ENCODE peak calls at places on chromosomes 4 and X, in four cellular contexts. Y is GM12878, Z is K562, S is HepG2. C is an unnamed sample.

GRCh38 chr4:94540476-94540875 is 88.7 kb downstream of the PDLIM5 start:
- DNase-seq in Y (no peak), Z (no peak), S (no peak), C (no peak)

GRCh38 chr4:123618606-123619005 is 222.0 kb downstream of the SPRY1 start:
- DNase-seq in S (no peak), Z (no peak), Y (no peak), C (no peak)

GRCh38 chrX:96770315-96770714 is 85.7 kb downstream of the DIAPH2 start:
- DNase-seq in S (peak; percentile 0), Y (no peak), Z (peak; percentile 2), C (no peak)

GRCh38 chr4:17667253-17667652 is 52.8 kb downstream of the MED28 start:
- DNase-seq in Z (no peak), Y (no peak), S (no peak), C (no peak)

GRCh38 chrX:13398839-13399238 is 79.0 kb upstream of the ATXN3L start:
- DNase-seq in Y (no peak), Z (no peak), S (no peak), C (no peak)

GRCh38 chr4:22454955-22455354 is 60.9 kb downstream of the ADGRA3 start:
- DNase-seq in S (no peak), Y (no peak), Z (no peak), C (no peak)

GRCh38 chrX:10326578-10326977 is 169.8 kb downstream of the CLCN4 start:
- DNase-seq in S (peak; percentile 25), Y (no peak), Z (no peak), C (no peak)

GRCh38 chrX:45758319-45758718 is 557.6 kb upstream of the DIPK2B start:
- DNase-seq in Z (no peak), S (no peak), Y (peak; percentile 61), C (no peak)

GRCh38 chr4:174928575-174929253 is 10.6 kb downstream of the ADAM29 start:
- DNase-seq in Z (no peak), Y (peak; percentile 64), S (no peak), C (no peak)
- TF ChIP-seq NR2C2 in Z (no peak), Y (no peak), S (no peak), C (no peak)

DNA sequence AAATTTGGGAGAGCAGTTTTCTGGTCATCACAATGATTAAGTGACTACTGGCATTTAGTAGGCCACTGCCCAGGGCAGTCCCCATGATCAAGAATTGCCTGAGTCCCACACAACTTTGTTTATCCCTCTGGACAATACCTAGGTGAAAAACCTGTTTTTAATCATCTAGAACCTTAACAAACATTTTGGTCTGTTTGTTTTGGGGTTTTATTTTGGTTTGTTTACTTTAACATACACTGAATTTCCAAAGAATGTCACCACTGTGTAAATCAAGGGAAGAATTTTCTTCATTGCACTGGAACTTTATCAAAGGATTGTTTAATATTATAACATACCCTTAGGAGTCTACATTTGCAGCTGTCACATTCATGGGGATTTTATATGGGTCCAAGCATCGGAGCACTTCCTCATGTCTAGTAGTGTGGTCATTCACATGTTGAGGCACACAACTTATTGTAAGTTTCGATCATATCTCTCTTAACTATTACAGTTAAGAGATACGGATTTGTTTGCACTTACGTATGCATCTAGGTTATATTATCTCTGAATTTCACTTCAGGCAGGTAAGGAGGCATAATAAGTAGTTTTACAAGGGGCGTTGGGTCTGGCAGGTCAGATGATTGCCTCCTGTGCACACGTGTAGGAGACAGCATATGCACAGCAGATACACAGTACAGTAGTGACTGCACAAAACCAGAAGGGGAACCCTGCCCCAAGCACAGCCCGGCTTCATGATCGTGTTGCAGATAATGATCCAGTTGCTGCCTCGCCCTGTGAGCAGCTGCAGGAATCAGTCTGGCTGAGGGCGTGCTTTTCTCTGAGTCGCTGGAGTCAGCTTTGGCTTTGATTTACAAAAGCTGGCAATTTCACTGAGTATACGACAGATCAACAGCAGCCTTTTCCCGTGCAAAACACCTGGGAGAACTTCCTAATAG is 302.8 kb upstream of the GATB start:
- DNase-seq in Y (no peak), S (no peak), Z (no peak), C (no peak)
- TF ChIP-seq ATF3 in Y (no peak), S (no peak), Z (no peak), C (no peak)

DNA sequence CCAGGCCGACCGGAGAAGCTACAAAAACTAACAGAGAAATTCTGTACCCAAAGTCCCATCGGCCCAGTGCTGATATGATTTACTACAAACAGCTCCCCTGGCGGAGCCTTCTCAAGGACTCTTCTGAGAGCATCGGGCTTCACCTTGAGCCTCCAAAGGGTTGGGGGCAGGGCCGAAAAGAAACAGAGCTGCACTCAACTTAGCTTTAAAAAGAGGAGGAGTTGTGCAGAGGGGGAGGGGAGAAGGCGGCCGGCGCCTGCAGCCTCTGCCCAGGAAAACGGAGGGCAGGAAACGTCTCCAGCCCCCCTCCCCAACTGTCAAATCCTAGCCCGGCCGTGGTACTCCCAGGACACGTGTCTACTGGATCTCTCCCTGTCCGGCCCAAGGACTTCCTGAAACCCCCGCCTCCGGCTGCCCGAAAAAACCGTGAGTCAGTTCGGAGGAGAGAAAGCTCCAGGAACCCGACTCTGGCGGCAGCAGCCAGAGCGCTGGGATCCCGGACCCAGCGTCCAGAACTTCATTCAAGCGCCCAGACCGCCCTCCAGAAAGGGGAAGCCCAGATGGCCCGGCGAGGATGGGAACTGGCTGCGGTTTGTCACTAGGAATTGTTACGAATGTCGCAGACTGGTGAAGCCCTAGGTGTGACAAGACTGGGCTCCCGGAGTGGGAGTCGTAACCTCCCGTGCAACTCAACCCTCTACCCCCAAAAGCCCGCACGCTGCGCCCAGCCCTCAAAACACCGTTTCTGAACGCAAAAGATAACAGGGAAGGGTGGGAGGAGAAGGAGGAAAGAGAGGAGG is 1.0 kb downstream of the ADAMTS3 start:
- DNase-seq in S (peak; percentile 3), Y (no peak), Z (peak; percentile 87), C (peak; percentile 88)
- TF ChIP-seq NR2C2 in S (no peak), Y (no peak), Z (no peak), C (no peak)

GRCh38 chr4:70725633-70726032 is 3.9 kb downstream of the RUFY3 start:
- DNase-seq in Y (no peak), S (no peak), Z (no peak), C (no peak)

GRCh38 chr4:70724463-70724862 is 2.7 kb downstream of the RUFY3 start:
- DNase-seq in Y (no peak), S (no peak), Z (no peak), C (no peak)

GRCh38 chr4:70721747-70722146 is at the start of gene RUFY3:
- DNase-seq in Z (no peak), Y (no peak), S (no peak), C (no peak)

GRCh38 chr4:70718811-70719604 is 2.8 kb upstream of the RUFY3 start:
- DNase-seq in S (no peak), Z (no peak), Y (no peak), C (no peak)

GRCh38 chr4:70722199-70722791 is 531 bp downstream of the RUFY3 start:
- DNase-seq in Z (peak; percentile 46), Y (no peak), S (no peak), C (no peak)
- TF ChIP-seq ATF3 in Z (peak; percentile 89), Y (no peak), S (no peak), C (no peak)

DNA sequence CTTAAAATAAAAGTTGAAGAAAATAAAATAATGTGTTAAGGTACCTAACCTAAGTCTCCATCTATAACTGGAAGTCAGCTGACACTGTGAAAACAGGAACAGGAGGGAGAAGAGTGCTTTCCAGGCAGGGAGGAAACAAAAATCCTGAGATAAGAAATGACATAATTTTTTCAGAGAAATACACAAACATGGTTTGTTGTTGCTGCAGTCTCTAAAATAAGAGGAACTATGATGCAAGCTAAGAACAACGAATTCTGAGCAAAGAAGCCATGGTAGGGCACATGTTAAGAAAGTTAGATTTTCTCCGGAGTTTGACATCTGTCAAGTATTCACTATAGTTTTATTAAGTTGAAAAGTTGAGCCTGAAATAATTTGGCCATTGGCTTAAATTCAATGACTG is 26.9 kb downstream of the PAPSS1 start:
- DNase-seq in S (no peak), Z (no peak), Y (no peak), C (no peak)
- TF ChIP-seq NR2C2 in S (no peak), Z (no peak), Y (no peak), C (no peak)

GRCh38 chr4:159593157-159593556 is 490.3 kb downstream of the RAPGEF2 start:
- DNase-seq in Y (no peak), S (no peak), Z (no peak), C (no peak)

GRCh38 chr4:159598602-159599001 is 495.7 kb downstream of the RAPGEF2 start:
- DNase-seq in Y (no peak), S (no peak), Z (no peak), C (no peak)

GRCh38 chr4:159594576-159594975 is 491.7 kb downstream of the RAPGEF2 start:
- DNase-seq in Y (no peak), S (no peak), Z (no peak), C (no peak)

DNA sequence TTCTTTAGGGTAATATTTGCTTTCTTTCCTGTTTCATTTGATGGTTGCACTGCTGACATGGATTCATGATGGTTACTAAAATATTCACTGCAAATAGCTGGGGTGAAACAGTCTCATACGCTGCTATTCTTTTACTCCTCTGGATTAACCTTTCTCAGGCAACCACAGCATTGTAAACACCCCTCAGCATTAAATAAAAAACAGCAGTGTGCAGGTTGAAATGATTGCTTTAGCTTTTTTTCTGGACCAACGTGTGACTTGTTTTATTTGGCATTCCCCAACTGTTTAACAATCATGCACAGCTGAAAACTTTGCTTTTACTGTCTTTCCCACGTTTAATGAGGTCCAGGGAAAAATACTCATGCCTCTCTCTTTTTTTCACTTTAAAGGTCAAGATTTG is 490.8 kb downstream of the RAPGEF2 start:
- DNase-seq in Z (no peak), Y (no peak), S (no peak), C (no peak)
- TF ChIP-seq ATF3 in Z (no peak), Y (no peak), S (no peak), C (no peak)

GRCh38 chr4:47528651-47529050 is 43.6 kb downstream of the ATP10D start:
- DNase-seq in Y (no peak), S (no peak), Z (no peak), C (no peak)
- TF ChIP-seq NR2C2 in Y (no peak), S (no peak), Z (no peak), C (no peak)

DNA sequence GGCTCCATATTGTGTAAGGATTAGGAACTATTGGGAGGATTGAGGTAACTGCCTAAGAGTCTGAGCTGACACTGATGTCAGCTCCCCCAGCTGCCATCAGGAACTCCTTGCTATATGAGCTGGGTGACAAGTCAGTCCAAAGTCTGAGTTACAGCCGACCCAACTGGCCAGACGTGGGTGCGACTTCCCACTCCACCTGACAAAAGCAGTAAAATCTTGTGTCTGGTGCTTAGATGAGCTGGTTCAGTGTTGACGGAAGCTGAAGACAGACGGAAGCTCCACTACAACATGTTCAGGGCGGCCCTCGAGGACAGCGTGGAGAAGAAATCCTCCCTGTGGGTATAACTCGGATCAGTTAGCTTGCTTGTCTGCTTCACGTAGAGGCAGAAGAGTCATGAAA is 22.8 kb upstream of the NAT8L start:
- DNase-seq in Y (no peak), S (no peak), Z (peak; percentile 11), C (no peak)
- TF ChIP-seq ATF3 in Y (no peak), S (no peak), Z (no peak), C (no peak)